ENCODE peak calls at places on chromosomes 16 and 17, in six cellular contexts. W is naive thymus-derived CD4-positive, alpha-beta T cell; E is Right ventricle myocardium superior; V is fibroblast of lung; L is activated CD8-positive, alpha-beta memory T cell treated with anti-CD3 and anti-CD28 coated beads for 4 hours; U is activated T-helper 1 cell treated with anti-CD3 and anti-CD28 coated beads, Interleukin-12 subunit alpha, Interleukin-12 subunit beta, Interleukin-2, Interleukin-4 antibody, amounts not matched to agents 30 ng/mL and 10 ng/mL and 1 ng/mL, durations not matched to agents 14 hours and 24 hours and 36 hours. T is an unnamed sample.

GRCh38 chr17:35372846-35373531 is 432 bp downstream of the SLFN11 start:
- DNase-seq in U (peak; percentile 26), L (no peak), E (peak; percentile 51), V (peak; percentile 17), W (peak; percentile 21), T (no peak)

GRCh38 chr16:26194526-26194925 is 502.8 kb downstream of the HS3ST4 start:
- DNase-seq in W (no peak), L (no peak), V (no peak), E (no peak), U (no peak), T (no peak)

GRCh38 chr16:68377667-68378420 is 67.0 kb downstream of the PRMT7 start:
- DNase-seq in E (no peak), U (no peak), W (no peak), L (no peak), V (no peak), T (no peak)

GRCh38 chr16:79037429-79038373 is 562.8 kb downstream of the MAF start:
- DNase-seq in V (no peak), W (no peak), E (no peak), L (no peak), U (no peak), T (peak; percentile 44)

GRCh38 chr16:48067388-48067787 is 88.4 kb downstream of the ABCC12 start:
- DNase-seq in V (no peak), W (no peak), L (no peak), U (no peak), E (no peak), T (peak; percentile 39)

GRCh38 chr17:74325376-74325742 is 667 bp upstream of the KIF19 start:
- DNase-seq in L (no peak), U (no peak), W (no peak), V (no peak), E (no peak), T (no peak)

GRCh38 chr16:27816561-27816960 is 247.0 kb downstream of the GSG1L start:
- DNase-seq in E (no peak), L (no peak), U (no peak), V (no peak), W (no peak), T (no peak)

GRCh38 chr17:48692049-48692448 is 30.3 kb downstream of the PRAC1 start:
- DNase-seq in U (no peak), W (no peak), L (no peak), V (no peak), E (no peak), T (no peak)

GRCh38 chr16:19861811-19862327 is 22.8 kb downstream of the GPRC5B start:
- DNase-seq in L (no peak), U (no peak), E (no peak), V (no peak), W (no peak), T (no peak)